ENCODE peak calls at places on chromosome 2, in ten cellular contexts. R is adrenal gland, E is fibroblast of the aortic adventitia, A is cardiac fibroblast, V is thoracic aorta, G is cardiac muscle cell, X is fibroblast of mammary gland, Y is breast epithelium, T is type B pancreatic cell, B is uterus. M is an unnamed sample.

GRCh38 chr2:215660687-215661086 is 224.8 kb upstream of the FN1 start:
- DNase-seq in R (no peak), E (no peak), A (peak), V (no peak), G (no peak), X (peak), Y (no peak), T (no peak), B (no peak), M (no peak)

GRCh38 chr2:168884990-168885389 is 5.2 kb downstream of the SPC25 start:
- DNase-seq in R (no peak), E (no peak), A (peak), V (no peak), G (no peak), X (peak), Y (no peak), T (no peak), B (no peak), M (no peak)

GRCh38 chr2:2767837-2768236 is 436.8 kb upstream of the MYT1L start:
- DNase-seq in R (no peak), E (no peak), A (no peak), V (no peak), G (no peak), X (no peak), Y (no peak), T (no peak), B (no peak), M (no peak)

GRCh38 chr2:183037660-183038340 is 457 bp downstream of the NCKAP1 start:
- DNase-seq in R (peak), E (no peak), A (no peak), V (no peak), G (peak), X (peak), Y (peak), T (no peak), B (peak), M (peak)

GRCh38 chr2:237509151-237509550 is 22.1 kb downstream of the MLPH start:
- DNase-seq in R (no peak), E (no peak), A (no peak), V (no peak), G (no peak), X (no peak), Y (no peak), T (no peak), B (no peak), M (no peak)

GRCh38 chr2:239252433-239253200 is 148.2 kb downstream of the HDAC4 start:
- DNase-seq in R (no peak), E (peak), A (no peak), V (no peak), G (no peak), X (no peak), Y (no peak), T (no peak), B (no peak), M (no peak)

GRCh38 chr2:217954971-217955740 is 47.6 kb downstream of the TNS1 start:
- DNase-seq in R (peak), E (no peak), A (no peak), V (no peak), G (no peak), X (no peak), Y (no peak), T (no peak), B (no peak), M (no peak)

GRCh38 chr2:32947484-32948143 is 861 bp downstream of the LTBP1 start:
- DNase-seq in R (peak), E (peak), A (peak), V (no peak), G (peak), X (peak), Y (no peak), T (peak), B (peak), M (peak)

GRCh38 chr2:17610521-17610920 is 70.0 kb downstream of the VSNL1 start:
- DNase-seq in R (peak), E (peak), A (peak), V (no peak), G (peak), X (peak), Y (no peak), T (no peak), B (no peak), M (no peak)

GRCh38 chr2:171515672-171516298 is 6.5 kb upstream of the CYBRD1 start:
- DNase-seq in R (peak), E (peak), A (peak), V (no peak), G (no peak), X (peak), Y (no peak), T (no peak), B (no peak), M (no peak)

DNA sequence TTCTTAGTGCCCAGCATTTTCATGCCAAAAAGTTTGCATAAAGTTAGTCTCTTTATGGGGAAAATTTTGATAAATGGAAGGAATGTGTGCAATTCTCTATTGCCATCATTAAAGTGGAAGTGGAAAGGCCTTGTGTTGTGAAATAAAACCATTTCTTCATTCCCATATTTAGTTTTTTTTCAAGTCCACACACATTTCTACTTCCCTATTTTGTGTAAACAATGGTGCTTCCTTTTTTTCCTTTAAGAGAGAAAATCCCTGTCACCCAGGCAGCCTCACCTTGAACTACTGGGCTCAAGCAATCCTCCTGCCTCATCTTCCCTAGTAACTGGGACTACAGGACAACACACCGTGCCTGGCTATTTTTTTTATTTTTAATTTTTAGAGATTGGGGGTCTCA is 42.2 kb upstream of the NCOA1 start:
- DNase-seq in R (no peak), E (no peak), A (no peak), V (no peak), G (no peak), X (no peak), Y (no peak), T (no peak), B (no peak), M (no peak)
- TF ChIP-seq CTCF in R (no peak), E (no peak), A (no peak), V (no peak), G (no peak), X (no peak), Y (no peak), T (no peak), B (no peak), M (no peak)

GRCh38 chr2:22995576-22995975 is 389.4 kb upstream of the KLHL29 start:
- DNase-seq in R (no peak), E (no peak), A (no peak), V (no peak), G (no peak), X (no peak), Y (no peak), T (no peak), B (no peak), M (no peak)

GRCh38 chr2:23005469-23005868 is 379.5 kb upstream of the KLHL29 start:
- DNase-seq in R (no peak), E (no peak), A (no peak), V (no peak), G (no peak), X (no peak), Y (no peak), T (no peak), B (no peak), M (no peak)

GRCh38 chr2:23002234-23002633 is 382.7 kb upstream of the KLHL29 start:
- DNase-seq in R (no peak), E (no peak), A (no peak), V (no peak), G (no peak), X (no peak), Y (no peak), T (no peak), B (no peak), M (no peak)

GRCh38 chr2:22998368-22998767 is 386.6 kb upstream of the KLHL29 start:
- DNase-seq in R (no peak), E (no peak), A (peak), V (no peak), G (no peak), X (peak), Y (no peak), T (no peak), B (no peak), M (no peak)

DNA sequence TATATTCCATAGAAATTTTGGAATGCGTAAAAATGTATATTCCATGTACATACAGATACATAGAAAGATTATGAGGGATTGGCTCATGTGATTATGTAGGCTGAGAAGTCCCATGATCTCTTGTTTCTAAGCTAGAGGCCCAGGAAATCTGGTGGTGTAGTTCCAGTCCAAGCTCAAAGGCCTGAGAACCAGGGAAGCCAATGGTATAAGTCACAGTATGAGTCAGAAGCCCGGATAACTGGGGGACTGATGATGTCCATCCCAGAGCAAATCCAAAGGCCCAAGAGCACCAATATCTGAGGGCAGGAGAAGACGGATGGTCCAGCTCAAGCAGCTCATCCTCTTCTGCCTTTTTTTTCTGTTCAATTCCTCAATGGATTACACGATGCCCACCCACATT is 385.0 kb upstream of the KLHL29 start:
- DNase-seq in R (no peak), E (no peak), A (peak), V (no peak), G (no peak), X (peak), Y (no peak), T (no peak), B (no peak), M (no peak)
- TF ChIP-seq CTCF in R (no peak), E (no peak), A (no peak), V (no peak), G (no peak), X (no peak), Y (no peak), T (no peak), B (no peak), M (no peak)

GRCh38 chr2:29114841-29115609 is at the start of gene CLIP4:
- DNase-seq in R (peak), E (peak), A (peak), V (no peak), G (peak), X (peak), Y (peak), T (peak), B (peak), M (peak)
- TF ChIP-seq CTCF in R (no peak), E (no peak), A (no peak), V (no peak), G (no peak), X (no peak), Y (no peak), T (no peak), B (no peak), M (no peak)

GRCh38 chr2:42101641-42102605 is 54.1 kb downstream of the PKDCC start:
- DNase-seq in R (peak), E (peak), A (peak), V (no peak), G (no peak), X (peak), Y (peak), T (peak), B (peak), M (peak)

GRCh38 chr2:42104621-42105020 is 56.8 kb downstream of the PKDCC start:
- DNase-seq in R (no peak), E (no peak), A (no peak), V (no peak), G (no peak), X (no peak), Y (no peak), T (no peak), B (no peak), M (no peak)

GRCh38 chr2:42100696-42101585 is 53.1 kb downstream of the PKDCC start:
- DNase-seq in R (peak), E (peak), A (peak), V (no peak), G (no peak), X (peak), Y (peak), T (no peak), B (peak), M (peak)

GRCh38 chr2:42103829-42104228 is 56.0 kb downstream of the PKDCC start:
- DNase-seq in R (no peak), E (no peak), A (no peak), V (no peak), G (no peak), X (no peak), Y (no peak), T (no peak), B (no peak), M (no peak)

DNA sequence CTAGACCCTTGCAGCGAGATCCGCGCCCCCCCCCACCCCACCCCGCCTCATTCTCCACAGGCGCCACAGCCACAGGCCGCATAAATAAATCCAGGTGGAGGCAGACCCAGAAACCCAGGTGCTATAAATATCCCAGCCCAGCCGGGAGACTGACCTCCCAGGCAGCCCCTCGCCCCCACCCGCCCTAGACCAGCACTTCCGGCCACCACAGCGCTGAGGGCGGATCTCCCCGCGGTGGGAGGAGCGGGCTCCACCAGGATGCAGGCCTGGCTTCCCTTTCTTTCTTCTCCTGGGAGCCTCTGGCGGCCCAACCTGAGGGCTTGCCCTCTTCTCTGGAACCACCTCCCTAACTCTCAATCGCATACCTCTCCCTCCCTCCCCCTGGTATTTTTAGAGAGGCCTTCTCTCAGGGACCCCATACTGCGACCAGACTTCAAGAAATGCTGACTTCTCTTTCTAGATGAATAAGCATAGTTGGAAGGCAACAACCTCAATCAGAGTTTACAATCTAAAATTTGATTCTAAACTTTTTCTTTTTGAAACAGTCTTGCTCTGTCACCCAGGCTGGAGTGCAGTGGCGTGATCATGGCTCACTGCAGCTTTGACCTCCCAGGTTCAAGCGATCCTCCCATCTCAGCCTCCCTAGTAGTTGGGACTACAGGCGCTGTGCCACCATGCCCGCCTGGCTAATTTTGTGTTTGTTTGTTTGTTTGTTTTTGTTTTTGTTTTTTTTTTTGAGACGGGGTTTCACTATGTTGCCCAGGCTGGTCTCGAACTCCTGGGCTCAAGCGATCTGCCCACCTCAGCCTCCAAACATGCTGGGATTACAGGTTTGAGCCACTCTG is 55.0 kb downstream of the PKDCC start:
- DNase-seq in R (peak), E (no peak), A (peak), V (no peak), G (peak), X (no peak), Y (peak), T (peak), B (peak), M (no peak)
- TF ChIP-seq CTCF in R (no peak), E (no peak), A (no peak), V (no peak), G (no peak), X (no peak), Y (no peak), T (no peak), B (no peak), M (no peak)